ENCODE peak calls at places on chromosomes 12 and 14, in five cellular contexts. U is endothelial cell, M is coronary artery, E is progenitor cell of endocrine pancreas, D is GM06990. N is an unnamed sample.
A peak's percentile ranks its signal among the peaks of the same experiment; 100 is the strongest.

GRCh38 chr14:100106260-100106659 is 41.0 kb downstream of the EVL start:
- DNase-seq in D (no peak), U (no peak), M (no peak), E (no peak), N (no peak)

GRCh38 chr12:52160200-52160599 is 31.6 kb downstream of the KRT80 start:
- DNase-seq in M (no peak), D (no peak), U (no peak), E (no peak), N (no peak)

GRCh38 chr12:106195638-106196037 is 52.2 kb downstream of the CKAP4 start:
- DNase-seq in E (no peak), U (no peak), D (no peak), M (peak; percentile 87), N (no peak)

GRCh38 chr12:52037248-52037861 is 13.9 kb upstream of the NR4A1 start:
- DNase-seq in M (no peak), D (no peak), E (peak; percentile 52), U (no peak), N (peak; percentile 58)

GRCh38 chr12:125183187-125184067 is 118.2 kb downstream of the AACS start:
- DNase-seq in U (peak; percentile 90), E (peak; percentile 79), M (no peak), D (peak; percentile 72), N (peak; percentile 91)

GRCh38 chr12:69900720-69901131 is 75.7 kb downstream of the MYRFL start:
- DNase-seq in M (no peak), E (peak; percentile 64), D (no peak), U (peak; percentile 78), N (no peak)

GRCh38 chr12:51669996-51670395 is 79.0 kb downstream of the SCN8A start:
- DNase-seq in D (no peak), E (no peak), M (no peak), U (no peak), N (no peak)

GRCh38 chr14:95529242-95529641 is 5.6 kb upstream of the GLRX5 start:
- DNase-seq in U (no peak), E (no peak), M (no peak), D (no peak), N (no peak)

GRCh38 chr12:53056296-53056695 is 6.4 kb downstream of the TNS2 start:
- DNase-seq in M (peak; percentile 54), E (no peak), D (no peak), U (no peak), N (no peak)

GRCh38 chr12:6821271-6821673 is 349 bp upstream of the GPR162 start:
- DNase-seq in E (no peak), M (no peak), D (no peak), U (peak; percentile 58), N (no peak)

GRCh38 chr14:49294736-49295135 is 291.4 kb downstream of the RPS29 start:
- DNase-seq in E (no peak), M (no peak), D (no peak), U (no peak), N (no peak)

GRCh38 chr12:98532687-98533304 is 17.4 kb downstream of the TMPO start:
- DNase-seq in D (no peak), M (no peak), E (no peak), U (peak; percentile 47), N (no peak)

GRCh38 chr12:57214398-57214781 is 2.2 kb upstream of the NXPH4 start:
- DNase-seq in M (no peak), U (peak; percentile 71), D (no peak), E (peak; percentile 55), N (peak; percentile 86)

GRCh38 chr12:62720661-62721330 is 214.2 kb downstream of the PPM1H start:
- DNase-seq in M (no peak), E (no peak), D (no peak), U (no peak), N (no peak)

GRCh38 chr12:72564120-72564519 is 291.9 kb downstream of the TRHDE start:
- DNase-seq in M (no peak), E (no peak), U (no peak), D (no peak), N (no peak)

GRCh38 chr14:79949906-79950305 is 261.4 kb downstream of the DIO2 start:
- DNase-seq in E (no peak), U (no peak), D (no peak), M (no peak), N (no peak)

GRCh38 chr14:60266021-60266937 is 17.3 kb downstream of the PPM1A start:
- DNase-seq in D (no peak), M (no peak), E (no peak), U (peak; percentile 44), N (no peak)

GRCh38 chr12:47841506-47841905 is 21.8 kb upstream of the HDAC7 start:
- DNase-seq in E (no peak), D (no peak), M (no peak), U (no peak), N (no peak)

GRCh38 chr14:72430457-72430856 is 463.4 kb downstream of the DPF3 start:
- DNase-seq in E (no peak), M (no peak), U (no peak), D (no peak), N (no peak)

GRCh38 chr14:103209054-103209453 is 85.8 kb downstream of the TNFAIP2 start:
- DNase-seq in E (no peak), D (no peak), M (no peak), U (no peak), N (no peak)

GRCh38 chr12:127680516-127680915 is 586.5 kb upstream of the TMEM132C start:
- DNase-seq in U (no peak), M (no peak), E (no peak), D (no peak), N (no peak)

GRCh38 chr12:98295681-98296080 is 219.7 kb upstream of the TMPO start:
- DNase-seq in D (no peak), E (no peak), M (no peak), U (no peak), N (no peak)

GRCh38 chr12:125145196-125145595 is 80.0 kb downstream of the AACS start:
- DNase-seq in U (no peak), M (no peak), E (no peak), D (no peak), N (no peak)

GRCh38 chr12:121858662-121859572 is at the start of gene HPD:
- DNase-seq in E (no peak), U (no peak), M (peak; percentile 90), D (no peak), N (no peak)

GRCh38 chr12:79023784-79024183 is 159.2 kb downstream of the SYT1 start:
- DNase-seq in D (no peak), U (no peak), E (no peak), M (no peak), N (no peak)

GRCh38 chr14:64507376-64508156 is 3.0 kb downstream of the ZBTB1 start:
- DNase-seq in E (no peak), D (no peak), U (no peak), M (no peak), N (no peak)

GRCh38 chr12:48351022-48351708 is 446 bp upstream of the ZNF641 start:
- DNase-seq in M (peak; percentile 90), U (peak; percentile 50), E (peak; percentile 72), D (no peak), N (no peak)

DNA sequence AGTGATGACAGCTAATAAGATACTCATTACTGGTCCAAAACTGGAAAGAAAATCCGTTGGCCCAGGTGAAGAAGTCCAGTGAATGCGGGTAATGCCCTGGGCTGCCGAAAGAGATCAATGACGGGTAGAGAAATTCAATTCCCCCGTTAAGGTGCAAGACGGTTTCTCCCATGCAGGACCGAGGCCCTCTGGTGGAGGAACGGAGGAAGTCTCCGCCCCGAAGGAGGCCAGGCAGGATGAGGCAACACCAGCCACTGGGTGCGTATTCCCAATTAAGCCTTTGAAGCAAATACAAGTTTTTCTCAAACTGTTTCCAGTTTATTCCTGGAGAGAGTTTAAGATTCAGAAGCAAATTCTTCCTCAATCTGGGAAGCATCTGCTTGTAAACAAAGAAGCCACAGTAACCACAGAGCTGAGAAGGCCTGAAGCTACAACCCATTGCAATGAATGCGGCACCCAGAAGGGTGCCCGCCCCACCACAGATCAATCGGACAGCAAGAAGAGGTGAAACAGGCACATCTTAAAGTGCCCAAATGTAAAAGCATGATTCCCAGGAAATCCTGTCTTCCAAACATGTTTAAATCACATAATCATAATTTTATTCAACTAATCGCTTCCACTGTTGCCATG is 118.5 kb downstream of the TTC7B start:
- DNase-seq in U (peak; percentile 80), M (peak; percentile 88), E (peak; percentile 71), D (peak; percentile 23), N (peak; percentile 75)
- TF ChIP-seq CTCF in U (peak; percentile 77), M (peak; percentile 73), E (peak; percentile 95), D (peak; percentile 94), N (peak; percentile 83)

GRCh38 chr14:31118892-31119291 is 88.7 kb downstream of the HECTD1 start:
- DNase-seq in D (no peak), M (no peak), E (no peak), U (no peak), N (no peak)
- TF ChIP-seq CTCF in D (no peak), M (no peak), E (no peak), U (no peak), N (no peak)

GRCh38 chr12:91178139-91178561 is 4.5 kb downstream of the DCN start:
- DNase-seq in D (peak; percentile 6), E (no peak), U (no peak), M (no peak), N (no peak)
- TF ChIP-seq CTCF in D (peak; percentile 40), E (peak; percentile 41), U (no peak), M (peak; percentile 62), N (no peak)

GRCh38 chr14:69708586-69709169 is 58.3 kb upstream of the SRSF5 start:
- DNase-seq in E (no peak), D (no peak), M (no peak), U (no peak), N (no peak)
- TF ChIP-seq CTCF in E (peak; percentile 37), D (peak; percentile 40), M (no peak), U (no peak), N (no peak)

DNA sequence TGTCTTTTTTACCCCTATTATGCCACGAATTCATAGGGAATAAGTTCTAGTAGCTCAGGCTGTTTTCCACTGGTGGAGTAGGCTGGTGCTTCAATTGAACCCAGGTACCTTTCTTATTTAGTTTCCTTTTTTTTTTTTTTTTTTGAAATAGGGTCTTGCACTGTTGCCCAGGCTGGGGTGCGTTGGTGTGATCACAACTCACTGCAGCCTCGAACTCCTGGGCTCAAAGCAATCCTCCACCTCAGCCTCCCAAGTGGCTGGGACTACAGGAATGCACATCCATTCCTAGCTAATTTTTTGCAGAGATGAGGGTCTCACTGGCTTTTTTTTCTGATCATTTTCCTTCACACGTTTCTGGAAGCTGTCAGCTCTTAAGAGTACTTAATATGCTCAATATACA is 2.7 kb downstream of the CREBL2 start:
- DNase-seq in M (no peak), D (no peak), U (no peak), E (no peak), N (no peak)
- TF ChIP-seq CTCF in M (no peak), D (no peak), U (no peak), E (no peak), N (no peak)

GRCh38 chr12:132395908-132396305 is 66.5 kb upstream of the GALNT9 start:
- DNase-seq in D (no peak), M (no peak), E (no peak), U (no peak), N (no peak)
- TF ChIP-seq CTCF in D (no peak), M (no peak), E (no peak), U (no peak), N (no peak)

GRCh38 chr12:59596232-59597143 is 659 bp downstream of the SLC16A7 start:
- DNase-seq in U (peak; percentile 72), E (peak; percentile 52), M (peak; percentile 94), D (peak; percentile 85), N (peak; percentile 59)
- TF ChIP-seq CTCF in U (no peak), E (no peak), M (no peak), D (peak; percentile 32), N (no peak)